ENCODE peak calls at places on chromosome X, in six cellular contexts. One of them, this sample, is unnamed. For H3K36me3, the result is how much of the 10 kb centered on the place peaks cover.

GRCh38 chrX:20317873-20318272 is 51.2 kb upstream of the RPS6KA3 start:
- DNase-seq in IMR-90: no peak
- DNase-seq in mucosa of descending colon: no peak
- DNase-seq in Panc1: no peak
- DNase-seq in thoracic aorta: no peak
- DNase-seq in PC-9: no peak
- DNase-seq in this sample: no peak

GRCh38 chrX:49155243-49155899 is 7.2 kb upstream of the MAGIX start:
- DNase-seq in IMR-90: peak
- DNase-seq in mucosa of descending colon: peak
- DNase-seq in Panc1: no peak
- DNase-seq in thoracic aorta: no peak
- DNase-seq in PC-9: peak
- DNase-seq in this sample: no peak

GRCh38 chrX:47311857-47312774 is 58.3 kb upstream of the ZNF157 start:
- DNase-seq in IMR-90: peak
- DNase-seq in mucosa of descending colon: peak
- DNase-seq in Panc1: peak
- DNase-seq in thoracic aorta: no peak
- DNase-seq in PC-9: peak
- DNase-seq in this sample: peak

GRCh38 chrX:9055354-9055753 is 21.4 kb upstream of the FAM9B start:
- DNase-seq in IMR-90: no peak
- DNase-seq in mucosa of descending colon: no peak
- DNase-seq in Panc1: no peak
- DNase-seq in thoracic aorta: no peak
- DNase-seq in PC-9: no peak
- DNase-seq in this sample: no peak

GRCh38 chrX:56600987-56601386 is 37.6 kb downstream of the UBQLN2 start:
- DNase-seq in IMR-90: no peak
- DNase-seq in mucosa of descending colon: no peak
- DNase-seq in Panc1: no peak
- DNase-seq in thoracic aorta: no peak
- DNase-seq in PC-9: no peak
- DNase-seq in this sample: no peak

GRCh38 chrX:67622053-67622452 is 78.2 kb downstream of the AR start:
- DNase-seq in IMR-90: no peak
- DNase-seq in mucosa of descending colon: no peak
- DNase-seq in Panc1: no peak
- DNase-seq in thoracic aorta: no peak
- DNase-seq in PC-9: no peak
- DNase-seq in this sample: no peak

GRCh38 chrX:109740076-109740809 is 7.2 kb upstream of the ACSL4 start:
- DNase-seq in IMR-90: peak
- DNase-seq in mucosa of descending colon: no peak
- DNase-seq in Panc1: no peak
- DNase-seq in thoracic aorta: no peak
- DNase-seq in PC-9: peak
- DNase-seq in this sample: no peak

GRCh38 chrX:111041018-111041462 is 55.0 kb upstream of the PAK3 start:
- DNase-seq in IMR-90: peak
- DNase-seq in mucosa of descending colon: peak
- DNase-seq in Panc1: no peak
- DNase-seq in thoracic aorta: no peak
- DNase-seq in PC-9: no peak
- DNase-seq in this sample: peak

GRCh38 chrX:102658551-102658950 is 7.3 kb downstream of the GPRASP1 start:
- DNase-seq in IMR-90: no peak
- DNase-seq in mucosa of descending colon: no peak
- DNase-seq in Panc1: no peak
- DNase-seq in thoracic aorta: no peak
- DNase-seq in PC-9: no peak
- DNase-seq in this sample: no peak

GRCh38 chrX:11064851-11065600 is 46.1 kb upstream of the HCCS start:
- DNase-seq in IMR-90: peak
- DNase-seq in mucosa of descending colon: no peak
- DNase-seq in Panc1: no peak
- DNase-seq in thoracic aorta: no peak
- DNase-seq in PC-9: peak
- DNase-seq in this sample: peak

GRCh38 chrX:74656079-74656745 is 41.8 kb upstream of the RLIM start:
- DNase-seq in IMR-90: peak
- DNase-seq in mucosa of descending colon: no peak
- DNase-seq in Panc1: no peak
- DNase-seq in thoracic aorta: no peak
- DNase-seq in PC-9: no peak
- DNase-seq in this sample: no peak

GRCh38 chrX:78693547-78693946 is 34.4 kb upstream of the RTL3 start:
- DNase-seq in IMR-90: no peak
- DNase-seq in mucosa of descending colon: no peak
- DNase-seq in Panc1: no peak
- DNase-seq in thoracic aorta: no peak
- DNase-seq in PC-9: no peak
- DNase-seq in this sample: no peak

GRCh38 chrX:109709129-109709631 is 23.9 kb downstream of the ACSL4 start:
- DNase-seq in IMR-90: peak
- DNase-seq in mucosa of descending colon: no peak
- DNase-seq in Panc1: no peak
- DNase-seq in thoracic aorta: no peak
- DNase-seq in PC-9: peak
- DNase-seq in this sample: peak

GRCh38 chrX:2548731-2549423 is 48.1 kb upstream of the DHRSX start:
- DNase-seq in IMR-90: no peak
- DNase-seq in mucosa of descending colon: no peak
- DNase-seq in Panc1: no peak
- DNase-seq in thoracic aorta: no peak
- DNase-seq in PC-9: no peak
- DNase-seq in this sample: no peak

GRCh38 chrX:8849945-8850344 is 48.8 kb upstream of the FAM9A start:
- DNase-seq in IMR-90: no peak
- DNase-seq in mucosa of descending colon: no peak
- DNase-seq in Panc1: no peak
- DNase-seq in thoracic aorta: no peak
- DNase-seq in PC-9: peak
- DNase-seq in this sample: no peak

GRCh38 chrX:72048515-72049455 is 82.9 kb downstream of the RTL5 start:
- DNase-seq in IMR-90: no peak
- DNase-seq in mucosa of descending colon: peak
- DNase-seq in Panc1: no peak
- DNase-seq in thoracic aorta: no peak
- DNase-seq in PC-9: no peak
- DNase-seq in this sample: no peak

GRCh38 chrX:9825966-9826365 is 39.7 kb downstream of the SHROOM2 start:
- DNase-seq in IMR-90: no peak
- DNase-seq in mucosa of descending colon: no peak
- DNase-seq in Panc1: no peak
- DNase-seq in thoracic aorta: no peak
- DNase-seq in PC-9: no peak
- DNase-seq in this sample: no peak

GRCh38 chrX:2474280-2474962 is 26.4 kb downstream of the DHRSX start:
- DNase-seq in IMR-90: no peak
- DNase-seq in mucosa of descending colon: no peak
- DNase-seq in Panc1: no peak
- DNase-seq in thoracic aorta: no peak
- DNase-seq in PC-9: no peak
- DNase-seq in this sample: no peak

GRCh38 chrX:100584636-100585035 is at the start of gene TNMD:
- DNase-seq in IMR-90: no peak
- DNase-seq in mucosa of descending colon: no peak
- DNase-seq in Panc1: no peak
- DNase-seq in thoracic aorta: no peak
- DNase-seq in PC-9: no peak
- DNase-seq in this sample: no peak

GRCh38 chrX:109374276-109374960 is 107.5 kb downstream of the GUCY2F start:
- DNase-seq in IMR-90: no peak
- DNase-seq in mucosa of descending colon: no peak
- DNase-seq in Panc1: no peak
- DNase-seq in thoracic aorta: no peak
- DNase-seq in PC-9: no peak
- DNase-seq in this sample: peak

GRCh38 chrX:23908219-23909003 is 605 bp downstream of the CXorf58 start:
- DNase-seq in IMR-90: no peak
- DNase-seq in mucosa of descending colon: no peak
- DNase-seq in Panc1: no peak
- DNase-seq in thoracic aorta: no peak
- DNase-seq in PC-9: no peak
- DNase-seq in this sample: no peak

GRCh38 chrX:45200741-45201234 is at the start of gene DIPK2B:
- DNase-seq in IMR-90: no peak
- DNase-seq in mucosa of descending colon: no peak
- DNase-seq in Panc1: no peak
- DNase-seq in thoracic aorta: no peak
- DNase-seq in PC-9: no peak
- DNase-seq in this sample: no peak

GRCh38 chrX:114675365-114675764 is 91.5 kb downstream of the HTR2C start:
- DNase-seq in IMR-90: no peak
- DNase-seq in mucosa of descending colon: no peak
- DNase-seq in Panc1: no peak
- DNase-seq in thoracic aorta: no peak
- DNase-seq in PC-9: peak
- DNase-seq in this sample: no peak

DNA sequence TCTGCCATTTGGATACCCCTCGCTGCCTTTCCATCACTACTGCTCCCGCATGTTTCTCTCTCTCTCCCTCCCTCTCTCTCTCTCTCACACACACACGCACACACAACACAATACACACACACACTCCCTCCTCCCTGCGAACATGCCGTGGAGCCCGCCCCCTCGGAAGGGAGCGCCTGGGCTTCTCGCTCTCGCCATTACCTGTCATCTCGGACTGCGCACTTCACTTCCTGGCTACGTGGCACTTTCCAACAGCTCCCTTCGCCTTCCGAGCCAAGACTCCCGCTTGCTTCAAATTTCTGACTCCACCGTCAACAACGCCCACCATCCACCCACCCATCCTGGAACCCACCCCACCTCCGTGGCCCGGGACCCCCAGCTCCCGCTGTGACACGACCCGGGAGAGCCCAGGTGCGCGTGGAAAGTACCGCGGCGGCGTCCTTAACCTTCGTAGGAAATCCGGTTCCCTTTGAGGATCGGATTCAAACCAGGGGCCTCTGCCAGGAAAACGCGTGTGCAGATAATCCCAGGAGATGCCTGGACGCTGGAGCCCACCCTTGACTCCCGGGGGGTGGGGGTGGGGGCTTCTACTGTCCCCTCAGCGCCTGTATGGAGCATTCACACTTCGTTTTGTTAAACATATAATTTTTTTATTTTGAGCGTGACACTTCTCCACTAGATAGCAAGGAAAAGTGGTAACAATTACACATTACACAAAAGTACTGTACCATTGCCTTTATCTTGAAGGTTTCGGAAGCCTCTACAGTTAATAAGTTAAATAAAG is 12.5 kb downstream of the ARX start:
- DNase-seq in IMR-90: no peak
- DNase-seq in mucosa of descending colon: peak
- DNase-seq in Panc1: no peak
- DNase-seq in thoracic aorta: no peak
- DNase-seq in PC-9: no peak
- DNase-seq in this sample: no peak
- H3K4me3 ChIP-seq in IMR-90: no peak
- H3K4me3 ChIP-seq in mucosa of descending colon: no peak
- H3K4me3 ChIP-seq in Panc1: peak
- H3K4me3 ChIP-seq in thoracic aorta: no peak
- H3K4me3 ChIP-seq in PC-9: no peak
- H3K4me3 ChIP-seq in this sample: no peak

GRCh38 chrX:21966866-21967265 is 26.4 kb downstream of the SMS start:
- DNase-seq in IMR-90: no peak
- DNase-seq in mucosa of descending colon: no peak
- DNase-seq in Panc1: no peak
- DNase-seq in thoracic aorta: no peak
- DNase-seq in PC-9: no peak
- DNase-seq in this sample: no peak
- H3K36me3 ChIP-seq in IMR-90: under half
- H3K36me3 ChIP-seq in mucosa of descending colon: under half
- H3K36me3 ChIP-seq in Panc1: under half
- H3K36me3 ChIP-seq in thoracic aorta: under half
- H3K36me3 ChIP-seq in PC-9: under half
- H3K36me3 ChIP-seq in this sample: under half

DNA sequence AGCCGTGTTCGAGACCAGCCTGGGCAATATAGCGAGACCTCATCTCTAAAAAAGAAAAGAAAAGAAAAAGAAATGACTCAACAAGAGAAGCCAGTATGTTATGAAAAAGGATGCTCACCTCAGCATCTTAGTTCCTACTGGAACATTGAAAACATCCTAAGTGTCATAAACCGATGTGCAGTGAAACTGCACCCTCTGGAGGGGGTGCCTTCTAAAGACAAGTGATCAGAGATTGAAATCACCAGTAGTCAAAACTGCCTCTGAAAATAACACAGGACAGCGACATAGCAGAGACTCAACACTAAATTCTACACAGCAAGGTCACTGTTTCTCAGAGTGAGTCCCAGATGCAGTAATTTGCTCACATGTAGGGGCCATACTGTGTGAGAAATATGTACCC is 28.0 kb upstream of the ATP6AP2 start:
- DNase-seq in IMR-90: peak
- DNase-seq in mucosa of descending colon: no peak
- DNase-seq in Panc1: no peak
- DNase-seq in thoracic aorta: no peak
- DNase-seq in PC-9: no peak
- DNase-seq in this sample: no peak
- TF ChIP-seq CTCF in IMR-90: peak
- TF ChIP-seq CTCF in mucosa of descending colon: no peak
- TF ChIP-seq CTCF in Panc1: no peak
- TF ChIP-seq CTCF in thoracic aorta: no peak
- TF ChIP-seq CTCF in PC-9: no peak
- TF ChIP-seq CTCF in this sample: peak

GRCh38 chrX:25180242-25180641 is 164.5 kb upstream of the ARX start:
- DNase-seq in IMR-90: no peak
- DNase-seq in mucosa of descending colon: no peak
- DNase-seq in Panc1: no peak
- DNase-seq in thoracic aorta: no peak
- DNase-seq in PC-9: no peak
- DNase-seq in this sample: no peak
- H3K4me3 ChIP-seq in IMR-90: no peak
- H3K4me3 ChIP-seq in mucosa of descending colon: no peak
- H3K4me3 ChIP-seq in Panc1: no peak
- H3K4me3 ChIP-seq in thoracic aorta: no peak
- H3K4me3 ChIP-seq in PC-9: no peak
- H3K4me3 ChIP-seq in this sample: no peak

GRCh38 chrX:129793604-129794191 is 13.9 kb downstream of the SASH3 start:
- DNase-seq in IMR-90: no peak
- DNase-seq in mucosa of descending colon: no peak
- DNase-seq in Panc1: no peak
- DNase-seq in thoracic aorta: no peak
- DNase-seq in PC-9: no peak
- DNase-seq in this sample: no peak

GRCh38 chrX:129791336-129791735 is 11.6 kb downstream of the SASH3 start:
- DNase-seq in IMR-90: no peak
- DNase-seq in mucosa of descending colon: no peak
- DNase-seq in Panc1: no peak
- DNase-seq in thoracic aorta: no peak
- DNase-seq in PC-9: no peak
- DNase-seq in this sample: no peak

GRCh38 chrX:129790808-129791207 is 11.1 kb downstream of the SASH3 start:
- DNase-seq in IMR-90: no peak
- DNase-seq in mucosa of descending colon: no peak
- DNase-seq in Panc1: no peak
- DNase-seq in thoracic aorta: no peak
- DNase-seq in PC-9: no peak
- DNase-seq in this sample: no peak

GRCh38 chrX:129792586-129793291 is 13.0 kb downstream of the SASH3 start:
- DNase-seq in IMR-90: no peak
- DNase-seq in mucosa of descending colon: no peak
- DNase-seq in Panc1: no peak
- DNase-seq in thoracic aorta: no peak
- DNase-seq in PC-9: no peak
- DNase-seq in this sample: no peak

GRCh38 chrX:129791961-129792570 is 12.3 kb downstream of the SASH3 start:
- DNase-seq in IMR-90: no peak
- DNase-seq in mucosa of descending colon: no peak
- DNase-seq in Panc1: no peak
- DNase-seq in thoracic aorta: no peak
- DNase-seq in PC-9: no peak
- DNase-seq in this sample: no peak
- H3K36me3 ChIP-seq in IMR-90: under half
- H3K36me3 ChIP-seq in mucosa of descending colon: under half
- H3K36me3 ChIP-seq in Panc1: under half
- H3K36me3 ChIP-seq in thoracic aorta: under half
- H3K36me3 ChIP-seq in PC-9: under half
- H3K36me3 ChIP-seq in this sample: under half

This sample was measured in kidney epithelial cell.